ENCODE peak calls at places on chromosomes 16 and 17, in four cellular contexts. A is HepG2, J is GM12878, U is K562. T is an unnamed sample.

GRCh38 chr17:50359998-50360461 is 13.0 kb downstream of the MRPL27 start:
- DNase-seq in A (no peak), J (no peak), U (no peak), T (no peak)

GRCh38 chr17:82242977-82243647 is 14.3 kb downstream of the SLC16A3 start:
- DNase-seq in A (peak), J (no peak), U (no peak), T (no peak)

GRCh38 chr16:9258423-9259051 is 167.1 kb downstream of the HAPSTR1 start:
- DNase-seq in A (peak), J (no peak), U (peak), T (peak)

GRCh38 chr17:45225051-45225700 is 3.5 kb downstream of the FMNL1 start:
- DNase-seq in A (no peak), J (no peak), U (no peak), T (peak)

GRCh38 chr17:31549525-31550388 is 158.3 kb downstream of the RAB11FIP4 start:
- DNase-seq in A (peak), J (peak), U (peak), T (peak)

GRCh38 chr16:88695218-88695617 is 8.9 kb upstream of the SNAI3 start:
- DNase-seq in A (no peak), J (no peak), U (no peak), T (no peak)

GRCh38 chr16:11024333-11025053 is 80.1 kb downstream of the CLEC16A start:
- DNase-seq in A (peak), J (no peak), U (no peak), T (peak)

GRCh38 chr17:82830249-82830661 is 9.6 kb downstream of the ZNF750 start:
- DNase-seq in A (no peak), J (no peak), U (no peak), T (no peak)

GRCh38 chr17:51585514-51586104 is 325.3 kb downstream of the UTP18 start:
- DNase-seq in A (peak), J (no peak), U (no peak), T (peak)

GRCh38 chr17:83086907-83087787 is 7.7 kb downstream of the METRNL start:
- DNase-seq in A (no peak), J (no peak), U (peak), T (no peak)

GRCh38 chr17:40615295-40615988 is 32.2 kb downstream of the SMARCE1 start:
- DNase-seq in A (peak), J (peak), U (peak), T (peak)

GRCh38 chr16:20617271-20617670 is 41.1 kb upstream of the ACSM2B start:
- DNase-seq in A (no peak), J (no peak), U (no peak), T (no peak)

GRCh38 chr17:12522743-12523181 is 142.9 kb upstream of the MYOCD start:
- DNase-seq in A (peak), J (no peak), U (no peak), T (peak)

GRCh38 chr17:206941-207560 is 25.6 kb upstream of the DOC2B start:
- DNase-seq in A (no peak), J (no peak), U (no peak), T (no peak)

GRCh38 chr17:43392397-43392796 is 6.4 kb upstream of the ARL4D start:
- DNase-seq in A (no peak), J (no peak), U (no peak), T (no peak)

GRCh38 chr17:12990041-12990808 is 27.6 kb downstream of the ELAC2 start:
- DNase-seq in A (no peak), J (no peak), U (no peak), T (no peak)

GRCh38 chr17:66347661-66348604 is 45.5 kb downstream of the PRKCA start:
- DNase-seq in A (peak), J (no peak), U (no peak), T (peak)

GRCh38 chr16:89164847-89165684 is 6.5 kb upstream of the CDH15 start:
- DNase-seq in A (no peak), J (no peak), U (no peak), T (no peak)

GRCh38 chr17:64096037-64096436 is 33.9 kb downstream of the ERN1 start:
- DNase-seq in A (no peak), J (no peak), U (no peak), T (no peak)

GRCh38 chr16:82783933-82784566 is 157.3 kb downstream of the CDH13 start:
- DNase-seq in A (no peak), J (no peak), U (no peak), T (no peak)

GRCh38 chr17:58403312-58403711 is 14.0 kb downstream of the RNF43 start:
- DNase-seq in A (no peak), J (no peak), U (no peak), T (no peak)

GRCh38 chr17:59572301-59572924 is 7.0 kb downstream of the DHX40 start:
- DNase-seq in A (no peak), J (no peak), U (no peak), T (no peak)

GRCh38 chr16:16004314-16004749 is 54.9 kb downstream of the ABCC1 start:
- DNase-seq in A (no peak), J (no peak), U (no peak), T (peak)

GRCh38 chr17:79052131-79052530 is 22.5 kb upstream of the ENGASE start:
- DNase-seq in A (no peak), J (no peak), U (no peak), T (no peak)
- TF ChIP-seq POLR2AphosphoS2 in A (no peak), J (no peak), U (no peak), T (no peak)

GRCh38 chr17:21549107-21549687 is 143.1 kb upstream of the KCNJ18 start:
- DNase-seq in A (no peak), J (no peak), U (no peak), T (no peak)
- TF ChIP-seq POLR2AphosphoS2 in A (no peak), J (no peak), U (no peak), T (no peak)

GRCh38 chr16:86365513-86366040 is 144.8 kb upstream of the FOXF1 start:
- DNase-seq in A (no peak), J (no peak), U (no peak), T (no peak)
- TF ChIP-seq POLR2AphosphoS2 in A (no peak), J (no peak), U (no peak), T (no peak)

GRCh38 chr16:84177740-84178070 is 9.2 kb downstream of the TAF1C start:
- DNase-seq in A (no peak), J (no peak), U (no peak), T (no peak)
- TF ChIP-seq POLR2AphosphoS2 in A (no peak), J (no peak), U (no peak), T (no peak)

DNA sequence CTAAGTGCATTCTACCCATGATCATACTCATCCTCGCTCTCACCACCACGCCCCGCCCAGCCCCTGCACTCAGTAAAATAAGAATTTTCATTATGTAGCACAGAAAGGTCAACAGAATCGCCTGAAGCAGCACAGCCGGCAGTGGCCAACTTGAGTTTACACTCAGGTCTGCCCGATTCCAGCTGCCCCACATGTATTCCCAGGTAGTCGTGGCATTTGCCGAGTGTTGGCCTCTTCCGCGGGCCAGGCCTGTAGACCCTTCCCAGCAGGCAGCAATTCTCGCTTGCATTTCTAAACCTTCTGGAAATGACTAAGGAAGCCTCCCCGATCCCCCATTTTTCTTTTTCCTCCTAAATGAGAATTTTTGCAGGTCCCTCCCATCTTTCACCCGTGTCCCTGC is 609 bp downstream of the CNGB1 start:
- DNase-seq in A (no peak), J (no peak), U (no peak), T (no peak)
- TF ChIP-seq POLR2AphosphoS2 in A (no peak), J (no peak), U (no peak), T (no peak)

GRCh38 chr16:56366945-56367344 is 58.4 kb downstream of the AMFR start:
- DNase-seq in A (no peak), J (no peak), U (no peak), T (no peak)

GRCh38 chr16:56363181-56363716 is 62.1 kb downstream of the AMFR start:
- DNase-seq in A (no peak), J (no peak), U (no peak), T (no peak)

GRCh38 chr16:56365552-56365951 is 59.8 kb downstream of the AMFR start:
- DNase-seq in A (no peak), J (no peak), U (no peak), T (no peak)

GRCh38 chr16:56363781-56364565 is 61.4 kb downstream of the AMFR start:
- DNase-seq in A (no peak), J (no peak), U (no peak), T (no peak)

GRCh38 chr16:56364865-56365264 is 60.5 kb downstream of the AMFR start:
- DNase-seq in A (no peak), J (no peak), U (no peak), T (no peak)
- TF ChIP-seq POLR2AphosphoS2 in A (no peak), J (no peak), U (no peak), T (no peak)

DNA sequence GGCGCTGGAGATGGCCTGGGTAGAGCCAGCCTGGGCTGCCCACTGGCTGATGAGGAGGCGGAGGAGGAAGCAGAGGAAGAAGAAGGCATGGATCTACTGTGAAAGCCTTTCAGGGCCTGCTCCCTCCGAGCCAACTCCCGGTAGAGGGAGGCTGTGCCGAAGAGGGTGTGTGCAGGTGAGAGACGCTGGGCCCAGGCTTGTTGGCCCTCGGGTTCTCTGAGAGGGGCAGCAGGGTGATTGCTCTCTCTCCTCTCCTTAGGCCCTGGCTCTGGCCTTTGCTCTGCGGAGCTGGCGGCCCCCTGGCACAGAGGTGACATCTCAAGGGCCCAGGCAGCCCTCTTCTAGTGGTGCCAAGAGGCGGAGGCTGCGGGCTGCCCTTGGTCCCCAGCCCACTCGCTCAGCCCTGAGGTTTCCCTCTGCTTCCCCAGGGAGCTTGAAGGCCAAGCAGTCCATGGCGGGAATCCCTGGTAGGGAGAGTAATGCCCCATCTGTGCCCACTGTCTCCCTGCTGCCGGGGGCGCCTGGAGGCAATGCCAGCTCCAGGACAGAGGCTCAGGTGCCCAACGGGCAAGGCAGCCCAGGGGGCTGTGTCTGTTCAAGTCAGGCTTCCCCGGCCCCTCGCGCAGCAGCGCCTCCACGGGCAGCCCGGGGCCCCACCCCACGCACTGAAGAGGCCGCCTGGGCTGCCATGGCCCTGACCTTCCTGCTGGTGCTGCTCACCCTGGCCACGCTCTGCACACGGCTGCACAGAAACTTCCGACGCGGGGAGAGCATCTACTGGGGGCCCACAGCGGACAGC is 3.6 kb downstream of the TP53I13 start:
- DNase-seq in A (no peak), J (no peak), U (no peak), T (no peak)
- TF ChIP-seq POLR2AphosphoS2 in A (no peak), J (no peak), U (no peak), T (no peak)

T was measured in A549.